ENCODE peak calls at places on chromosomes 3 and 15, in nine cellular contexts. J is stimulated activated CD8-positive, alpha-beta memory T cell treated with anti-CD3 and anti-CD28 coated beads, Interleukin-12 subunit alpha, Interleukin-12 subunit beta, amount 100 ng/mL, for 1 hour; X is A172; S is posterior vena cava; Z is neural progenitor cell; K is AG09309; B is MCF 10A; W is activated CD8-positive, alpha-beta T cell treated with anti-CD3 and anti-CD28 coated beads, Interleukin-2, amount 10 ng/mL, durations not matched to agents 7 days and 5 days; H is uterus. Q is an unnamed sample.

GRCh38 chr3:45252833-45253232 is 26.7 kb upstream of the TMEM158 start:
- DNase-seq in K (no peak), W (no peak), Z (no peak), S (no peak), X (no peak), B (no peak), H (no peak), J (no peak), Q (no peak)

GRCh38 chr3:119098620-119099222 is 47.2 kb upstream of the TEX55 start:
- DNase-seq in H (no peak), X (peak; percentile 38), S (no peak), Z (peak; percentile 49), K (peak; percentile 11), W (peak; percentile 32), J (no peak), B (peak; percentile 56), Q (peak; percentile 3)

GRCh38 chr3:188687389-188687788 is 484.4 kb upstream of the TPRG1 start:
- DNase-seq in W (no peak), H (no peak), J (no peak), Z (peak; percentile 29), B (peak; percentile 76), S (no peak), K (peak; percentile 88), X (peak; percentile 54), Q (no peak)

GRCh38 chr3:135806342-135806741 is 159.2 kb upstream of the PPP2R3A start:
- DNase-seq in J (no peak), B (no peak), Z (peak; percentile 67), H (no peak), S (no peak), K (no peak), W (no peak), X (no peak), Q (no peak)

GRCh38 chr15:25847066-25847465 is 16.1 kb downstream of the ATP10A start:
- DNase-seq in J (no peak), K (no peak), X (no peak), S (no peak), Z (no peak), B (no peak), W (no peak), H (no peak), Q (no peak)

GRCh38 chr3:54344601-54345216 is 222.4 kb downstream of the CACNA2D3 start:
- DNase-seq in H (no peak), J (no peak), W (no peak), S (no peak), K (no peak), X (no peak), B (no peak), Z (no peak), Q (no peak)

GRCh38 chr3:187679638-187680396 is 9.6 kb upstream of the SST start:
- DNase-seq in X (peak; percentile 76), J (peak; percentile 48), B (peak; percentile 78), W (peak; percentile 73), H (peak; percentile 76), K (no peak), S (peak; percentile 90), Z (peak; percentile 85), Q (peak; percentile 24)

GRCh38 chr15:51576451-51576850 is 46.1 kb downstream of the DMXL2 start:
- DNase-seq in W (no peak), J (no peak), S (no peak), H (no peak), K (no peak), Z (no peak), B (no peak), X (no peak), Q (no peak)

GRCh38 chr3:128412180-128413002 is 54.3 kb downstream of the DNAJB8 start:
- DNase-seq in K (no peak), H (no peak), X (no peak), W (no peak), B (no peak), S (no peak), Z (peak; percentile 43), J (no peak), Q (no peak)

GRCh38 chr15:93312891-93313486 is 224.0 kb upstream of the RGMA start:
- DNase-seq in J (no peak), X (no peak), Z (peak; percentile 86), S (no peak), B (no peak), W (no peak), H (no peak), K (no peak), Q (no peak)

GRCh38 chr15:58551764-58552504 is 120.1 kb downstream of the LIPC start:
- DNase-seq in J (no peak), X (peak; percentile 80), K (peak; percentile 91), B (peak; percentile 93), H (peak; percentile 23), Z (no peak), S (no peak), W (no peak), Q (peak; percentile 90)

GRCh38 chr3:29324180-29324651 is 43.3 kb downstream of the RBMS3 start:
- DNase-seq in Z (no peak), H (peak; percentile 36), W (no peak), J (no peak), B (peak; percentile 27), K (no peak), S (peak; percentile 84), X (peak; percentile 71), Q (no peak)

GRCh38 chr3:14124223-14124614 is 451 bp downstream of the CHCHD4 start:
- DNase-seq in X (no peak), S (peak; percentile 89), K (no peak), J (peak; percentile 32), H (peak; percentile 65), W (peak; percentile 75), B (peak; percentile 68), Z (no peak), Q (no peak)

GRCh38 chr3:152198655-152199054 is 70.1 kb upstream of the MBNL1 start:
- DNase-seq in Z (no peak), B (no peak), S (no peak), W (no peak), J (no peak), H (no peak), K (no peak), X (no peak), Q (no peak)

GRCh38 chr3:189099031-189099471 is 72.7 kb upstream of the TPRG1 start:
- DNase-seq in W (no peak), Z (no peak), B (no peak), K (no peak), X (no peak), H (peak; percentile 95), J (no peak), S (peak; percentile 97), Q (no peak)

GRCh38 chr3:65412591-65412990 is 626.1 kb downstream of the MAGI1 start:
- DNase-seq in S (no peak), K (no peak), J (no peak), H (peak; percentile 39), W (no peak), Z (peak; percentile 50), B (peak; percentile 14), X (no peak), Q (no peak)

GRCh38 chr3:236881-237280 is 40.3 kb downstream of the CHL1 start:
- DNase-seq in W (no peak), B (no peak), K (no peak), X (no peak), S (no peak), Z (no peak), H (no peak), J (no peak), Q (no peak)

GRCh38 chr3:150222646-150223045 is 185.5 kb upstream of the TSC22D2 start:
- DNase-seq in Z (peak; percentile 34), H (no peak), X (no peak), J (no peak), K (no peak), S (no peak), B (no peak), W (no peak), Q (no peak)

GRCh38 chr15:74635228-74635627 is 19.6 kb downstream of the CLK3 start:
- DNase-seq in X (peak; percentile 43), H (no peak), K (no peak), W (peak; percentile 83), B (peak; percentile 81), S (peak; percentile 86), J (peak; percentile 52), Z (peak; percentile 78), Q (no peak)

GRCh38 chr15:31484986-31485385 is 158.4 kb downstream of the KLF13 start:
- DNase-seq in X (no peak), H (no peak), B (no peak), W (no peak), K (no peak), Z (no peak), J (no peak), S (no peak), Q (no peak)

GRCh38 chr3:126528800-126529541 is 5.0 kb downstream of the CHST13 start:
- DNase-seq in W (no peak), H (no peak), B (no peak), Z (no peak), J (no peak), S (peak; percentile 64), X (no peak), K (peak; percentile 14), Q (no peak)

GRCh38 chr3:125116311-125117069 is 60.7 kb upstream of the HEG1 start:
- DNase-seq in J (no peak), S (no peak), W (peak; percentile 14), Z (no peak), K (no peak), X (peak; percentile 93), B (peak; percentile 87), H (no peak), Q (no peak)

Q was measured in AG04450.